ENCODE peak calls at places on chromosomes 2 and 18, in six cellular contexts. V is ovary; J is CD8-positive, alpha-beta memory T cell; I is CD4-positive, alpha-beta memory T cell; Y is IMR-90; E is stomach. C is an unnamed sample. For H3K4me1, the result is how much of the 10 kb centered on the place peaks cover.

GRCh38 chr18:37251679-37252078 is 313.9 kb downstream of the CELF4 start:
- DNase-seq in V (no peak), J (no peak), I (no peak), Y (no peak), E (peak), C (no peak)

GRCh38 chr18:13305326-13305725 is 86.8 kb downstream of the LDLRAD4 start:
- DNase-seq in V (no peak), J (no peak), I (no peak), Y (no peak), E (no peak), C (no peak)

GRCh38 chr2:220394433-220394832 is 767.0 kb downstream of the SLC4A3 start:
- DNase-seq in V (no peak), J (no peak), I (no peak), Y (peak), E (no peak), C (peak)

GRCh38 chr2:10080536-10081304 is 509 bp upstream of the CYS1 start:
- DNase-seq in V (no peak), J (no peak), I (peak), Y (no peak), E (no peak), C (no peak)

GRCh38 chr2:107687087-107687486 is 139.6 kb upstream of the RGPD4 start:
- DNase-seq in V (no peak), J (no peak), I (no peak), Y (no peak), E (no peak), C (no peak)

GRCh38 chr2:241034490-241035141 is 36.2 kb downstream of the SNED1 start:
- DNase-seq in V (no peak), J (no peak), I (no peak), Y (no peak), E (no peak), C (no peak)

GRCh38 chr2:20071397-20072383 is 20.3 kb upstream of the LAPTM4A start:
- DNase-seq in V (peak), J (no peak), I (no peak), Y (peak), E (no peak), C (peak)

GRCh38 chr2:55779459-55780421 is 86.1 kb upstream of the PNPT1 start:
- DNase-seq in V (no peak), J (no peak), I (no peak), Y (peak), E (no peak), C (no peak)

GRCh38 chr2:99735753-99736152 is 245.9 kb upstream of the REV1 start:
- DNase-seq in V (no peak), J (no peak), I (no peak), Y (no peak), E (no peak), C (no peak)

GRCh38 chr2:200637886-200638285 is 52.1 kb downstream of the AOX1 start:
- DNase-seq in V (no peak), J (no peak), I (no peak), Y (no peak), E (no peak), C (no peak)

GRCh38 chr2:74691955-74692354 is 37.9 kb downstream of the SEMA4F start:
- DNase-seq in V (no peak), J (no peak), I (no peak), Y (no peak), E (no peak), C (no peak)

GRCh38 chr18:72086421-72086820 is 457.7 kb downstream of the CBLN2 start:
- DNase-seq in V (no peak), J (no peak), I (no peak), Y (no peak), E (no peak), C (no peak)

GRCh38 chr2:95262896-95263542 is 11.2 kb upstream of the PROM2 start:
- DNase-seq in V (no peak), J (no peak), I (no peak), Y (no peak), E (peak), C (no peak)

DNA sequence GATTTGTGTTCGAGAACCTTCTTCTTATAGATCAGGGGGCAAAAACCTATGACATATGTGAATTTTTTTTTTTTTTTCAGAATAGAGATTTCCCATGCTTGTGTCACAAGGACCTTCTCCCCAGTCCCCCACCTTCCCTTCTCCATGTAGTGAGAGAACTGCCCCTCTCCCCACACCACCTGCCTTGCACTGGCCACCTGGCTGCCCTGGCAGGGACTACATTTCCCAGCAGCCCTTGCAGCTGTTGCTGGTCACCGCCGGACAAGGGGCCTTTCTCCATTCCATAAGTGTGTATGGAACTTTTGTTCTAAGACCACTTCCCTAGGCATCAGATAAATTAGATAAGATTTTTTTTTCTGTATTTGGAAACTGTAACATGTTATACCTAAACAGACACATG is 22.2 kb downstream of the MBP start:
- DNase-seq in V (no peak), J (no peak), I (no peak), Y (no peak), E (no peak), C (no peak)
- H3K4me1 ChIP-seq in V (under half), J (half or more), I (half or more), Y (under half), E (under half), C (under half)

GRCh38 chr2:54632733-54633692 is 90.4 kb upstream of the EML6 start:
- DNase-seq in V (no peak), J (no peak), I (no peak), Y (peak), E (no peak), C (no peak)
- H3K4me1 ChIP-seq in V (under half), J (under half), I (under half), Y (under half), E (under half), C (half or more)

DNA sequence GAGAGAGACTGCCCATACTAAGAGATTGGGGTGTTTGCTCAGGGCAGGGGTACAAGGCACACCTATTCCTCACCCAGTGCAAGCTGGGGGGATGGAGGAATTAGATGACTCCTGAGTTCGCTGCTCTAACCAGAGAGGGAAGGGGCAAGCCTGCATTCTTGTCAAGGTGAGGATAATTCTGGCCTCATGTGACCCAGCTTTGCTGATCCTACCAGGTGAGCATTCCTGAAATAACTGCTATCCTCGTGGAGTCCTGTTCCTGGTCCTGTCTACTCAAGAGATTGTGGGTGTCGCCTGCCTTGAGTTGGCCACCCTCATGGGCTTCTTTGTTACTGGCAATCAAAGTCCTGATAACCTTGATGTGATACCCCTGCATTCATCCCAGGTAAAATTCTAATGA is 206.0 kb downstream of the SPP2 start:
- DNase-seq in V (no peak), J (no peak), I (no peak), Y (no peak), E (no peak), C (no peak)
- H3K4me1 ChIP-seq in V (under half), J (under half), I (under half), Y (under half), E (under half), C (under half)

GRCh38 chr2:172095905-172096660 is 6.6 kb downstream of the DLX2 start:
- DNase-seq in V (no peak), J (no peak), I (no peak), Y (no peak), E (no peak), C (no peak)
- H3K4me1 ChIP-seq in V (under half), J (half or more), I (half or more), Y (under half), E (half or more), C (under half)

DNA sequence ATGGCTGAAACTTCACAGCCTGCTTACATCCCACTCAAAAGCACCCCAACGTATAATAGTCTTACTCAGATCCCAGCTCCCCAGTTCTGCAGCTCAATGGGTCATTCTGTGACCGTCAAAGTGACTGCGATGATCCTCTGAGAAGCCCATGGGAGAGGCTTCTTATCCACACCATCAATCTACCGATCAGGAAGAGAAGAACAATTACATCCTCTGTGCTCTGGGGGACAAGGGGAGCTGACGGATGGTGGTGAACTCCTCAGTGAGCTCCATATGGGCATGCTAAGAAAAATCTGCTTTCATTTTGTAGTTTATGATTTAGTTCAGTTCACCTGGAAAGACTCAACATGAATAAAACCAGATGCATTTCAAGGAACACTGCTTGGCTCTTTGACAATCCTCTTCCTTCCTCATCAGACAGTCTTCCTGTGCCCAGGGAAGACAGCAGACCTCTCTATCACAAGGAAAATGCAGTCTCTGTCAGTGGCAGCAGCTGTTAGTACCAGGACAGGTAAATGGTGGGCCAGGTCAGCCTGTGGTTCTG is 177.0 kb downstream of the BCL2 start:
- DNase-seq in V (no peak), J (no peak), I (no peak), Y (no peak), E (no peak), C (no peak)
- H3K4me1 ChIP-seq in V (under half), J (under half), I (half or more), Y (under half), E (under half), C (half or more)

GRCh38 chr2:230658877-230659652 is 53.6 kb upstream of the CAB39 start:
- DNase-seq in V (no peak), J (no peak), I (peak), Y (no peak), E (no peak), C (no peak)

GRCh38 chr2:230660294-230661060 is 52.2 kb upstream of the CAB39 start:
- DNase-seq in V (no peak), J (peak), I (peak), Y (no peak), E (peak), C (peak)

GRCh38 chr2:230658577-230658876 is 54.1 kb upstream of the CAB39 start:
- DNase-seq in V (no peak), J (no peak), I (no peak), Y (no peak), E (no peak), C (no peak)

GRCh38 chr2:230664128-230664527 is 48.5 kb upstream of the CAB39 start:
- DNase-seq in V (no peak), J (no peak), I (no peak), Y (peak), E (no peak), C (peak)

DNA sequence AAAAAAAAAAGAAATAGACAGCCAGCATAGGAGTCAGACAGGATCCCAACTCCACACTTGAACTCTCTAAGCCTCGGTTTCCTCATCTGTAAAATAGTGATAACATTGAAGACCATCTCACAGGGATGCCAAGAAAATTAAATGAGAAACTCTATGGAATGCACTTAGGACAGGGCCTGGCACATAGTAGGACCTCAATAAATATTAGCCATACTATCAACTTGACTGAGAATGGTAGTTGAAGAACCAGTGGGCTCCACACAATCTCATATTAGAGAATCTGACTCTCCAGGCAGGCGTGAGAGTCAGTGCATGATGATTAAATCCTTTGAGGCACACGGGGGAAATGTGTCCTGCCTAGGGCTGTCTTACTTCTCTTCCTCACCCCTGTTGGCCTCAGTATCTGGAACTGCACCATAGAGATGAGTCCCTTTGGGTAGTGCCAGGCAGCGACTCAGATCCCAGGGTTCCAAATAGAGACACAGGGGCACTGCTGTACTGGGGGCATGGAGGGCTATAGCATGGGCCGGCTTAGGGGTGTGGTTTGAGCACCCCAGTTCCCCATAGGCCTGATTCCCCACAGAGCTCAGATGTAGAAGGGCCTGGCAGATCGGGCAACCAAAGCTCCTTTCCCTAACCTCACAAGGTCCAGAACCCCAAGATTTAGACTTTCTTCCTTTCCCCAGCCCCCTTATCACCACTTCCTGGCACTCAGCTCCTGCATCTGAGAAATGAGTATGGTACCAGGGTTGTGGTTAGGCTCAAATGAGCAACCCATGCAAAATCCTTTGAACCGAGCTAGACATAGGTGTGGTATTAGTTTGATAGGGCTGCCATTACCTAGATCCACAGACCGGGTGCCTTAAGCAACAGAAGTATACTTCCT is 51.3 kb upstream of the CAB39 start:
- DNase-seq in V (no peak), J (peak), I (peak), Y (no peak), E (no peak), C (no peak)
- H3K4me1 ChIP-seq in V (under half), J (half or more), I (half or more), Y (under half), E (under half), C (under half)

GRCh38 chr2:239312081-239312501 is 88.7 kb downstream of the HDAC4 start:
- DNase-seq in V (peak), J (no peak), I (no peak), Y (no peak), E (peak), C (no peak)
- H3K4me1 ChIP-seq in V (under half), J (under half), I (under half), Y (under half), E (under half), C (under half)